ENCODE peak calls at places on chromosome 22, in five cellular contexts. A, I, U, G and L are unnamed samples.

GRCh38 chr22:49310354-49310753 is 517.3 kb downstream of the BRD1 start:
- DNase-seq in G (no peak), I (no peak), A (no peak), U (no peak), L (no peak)

GRCh38 chr22:26159886-26160285 is 9.4 kb upstream of the SEZ6L start:
- DNase-seq in A (no peak), G (no peak), I (no peak), U (no peak), L (no peak)

GRCh38 chr22:38072322-38073149 is 11.4 kb downstream of the SLC16A8 start:
- DNase-seq in I (no peak), A (no peak), U (no peak), G (no peak), L (no peak)

GRCh38 chr22:20324139-20324516 is 4.3 kb upstream of the DGCR6L start:
- DNase-seq in G (no peak), I (no peak), A (peak), U (no peak), L (no peak)

GRCh38 chr22:44373234-44373633 is 60.5 kb upstream of the SHISAL1 start:
- DNase-seq in A (no peak), G (no peak), U (no peak), I (no peak), L (no peak)

GRCh38 chr22:33038131-33038772 is 19.9 kb downstream of the SYN3 start:
- DNase-seq in A (no peak), G (no peak), I (no peak), U (no peak), L (no peak)

GRCh38 chr22:44521326-44521725 is 23.3 kb upstream of the RTL6 start:
- DNase-seq in G (no peak), A (no peak), U (no peak), I (no peak), L (no peak)

GRCh38 chr22:37661160-37661924 is 2.8 kb downstream of the PDXP start:
- DNase-seq in I (peak), A (no peak), G (no peak), U (no peak), L (no peak)

GRCh38 chr22:41934284-41935014 is 7.8 kb upstream of the TNFRSF13C start:
- DNase-seq in I (no peak), A (no peak), G (no peak), U (no peak), L (no peak)

GRCh38 chr22:42769574-42770447 is 49.1 kb upstream of the A4GALT start:
- DNase-seq in A (no peak), G (no peak), I (peak), U (no peak), L (no peak)

GRCh38 chr22:48351376-48352085 is 1476.1 kb downstream of the BRD1 start:
- DNase-seq in I (no peak), U (no peak), G (no peak), A (no peak), L (no peak)

GRCh38 chr22:46479046-46479445 is 58.4 kb downstream of the CELSR1 start:
- DNase-seq in G (no peak), A (no peak), U (no peak), I (no peak), L (no peak)

GRCh38 chr22:44682556-44683168 is 19.3 kb upstream of the PRR5 start:
- DNase-seq in G (no peak), I (no peak), A (no peak), U (no peak), L (no peak)

GRCh38 chr22:30210235-30210831 is 36.2 kb downstream of the LIF start:
- DNase-seq in G (no peak), I (no peak), U (peak), A (no peak), L (no peak)

GRCh38 chr22:42716649-42717127 is 4.0 kb downstream of the A4GALT start:
- DNase-seq in A (no peak), G (no peak), U (no peak), I (no peak), L (no peak)

GRCh38 chr22:21866821-21867527 is 471 bp downstream of the MAPK1 start:
- DNase-seq in A (peak), G (no peak), I (peak), U (no peak), L (no peak)

GRCh38 chr22:36659762-36660509 is 43.6 kb downstream of the CACNG2 start:
- DNase-seq in I (peak), U (peak), A (no peak), G (peak), L (peak)

GRCh38 chr22:43094085-43094484 is 4.9 kb upstream of the TTLL1 start:
- DNase-seq in I (no peak), G (no peak), U (no peak), A (no peak), L (no peak)

GRCh38 chr22:20576445-20576816 is 69.0 kb downstream of the MED15 start:
- DNase-seq in A (no peak), G (peak), U (no peak), I (no peak), L (no peak)

GRCh38 chr22:26072611-26073010 is 96.7 kb upstream of the SEZ6L start:
- DNase-seq in U (no peak), I (no peak), A (no peak), G (no peak), L (no peak)

GRCh38 chr22:17318817-17319216 is 50.4 kb upstream of the CECR2 start:
- DNase-seq in A (no peak), U (no peak), I (no peak), G (no peak), L (no peak)

GRCh38 chr22:49930128-49930527 is 11.7 kb downstream of the CRELD2 start:
- DNase-seq in I (peak), U (no peak), G (no peak), A (no peak), L (no peak)

GRCh38 chr22:39522567-39523300 is 2.4 kb downstream of the ATF4 start:
- DNase-seq in G (no peak), A (no peak), U (no peak), I (peak), L (peak)

GRCh38 chr22:44729391-44730012 is 22.9 kb upstream of the ARHGAP8 start:
- DNase-seq in U (no peak), A (no peak), G (no peak), I (peak), L (no peak)